ENCODE peak calls at places on chromosome 17, in four cellular contexts. M is HCT116, W is neural progenitor cell, S is MM.1S. P is an unnamed sample.
A peak's percentile ranks its signal among the peaks of the same experiment; 100 is the strongest.

GRCh38 chr17:12256380-12256995 is 235.8 kb downstream of the MAP2K4 start:
- DNase-seq in M (peak; percentile 37), W (peak; percentile 64), S (peak; percentile 15), P (peak; percentile 43)

GRCh38 chr17:16351831-16352230 is 1.4 kb downstream of the CENPV start:
- DNase-seq in M (no peak), W (no peak), S (no peak), P (no peak)

GRCh38 chr17:9557846-9558245 is 17.8 kb downstream of the STX8 start:
- DNase-seq in M (no peak), W (no peak), S (no peak), P (no peak)

GRCh38 chr17:50014471-50015088 is 19.6 kb upstream of the DLX3 start:
- DNase-seq in M (no peak), W (no peak), S (no peak), P (no peak)

GRCh38 chr17:78019367-78019975 is 61.0 kb downstream of the TNRC6C start:
- DNase-seq in M (peak; percentile 33), W (no peak), S (peak; percentile 55), P (peak; percentile 40)

GRCh38 chr17:8044819-8045810 is 6.3 kb downstream of the ALOX15B start:
- DNase-seq in M (no peak), W (no peak), S (no peak), P (no peak)

GRCh38 chr17:78997231-78997741 is 12.3 kb downstream of the CANT1 start:
- DNase-seq in M (no peak), W (no peak), S (no peak), P (peak; percentile 45)

GRCh38 chr17:77492446-77493237 is 351.9 kb downstream of the SEC14L1 start:
- DNase-seq in M (no peak), W (no peak), S (no peak), P (no peak)

GRCh38 chr17:12282056-12282455 is 261.4 kb downstream of the MAP2K4 start:
- DNase-seq in M (no peak), W (no peak), S (no peak), P (no peak)

GRCh38 chr17:38585056-38585804 is 20.5 kb downstream of the SRCIN1 start:
- DNase-seq in M (no peak), W (peak; percentile 61), S (no peak), P (no peak)

GRCh38 chr17:8221663-8222379 is 11.4 kb upstream of the AURKB start:
- DNase-seq in M (no peak), W (peak; percentile 89), S (peak; percentile 87), P (peak; percentile 60)

GRCh38 chr17:30905742-30906100 is 317 bp downstream of the TEFM start:
- DNase-seq in M (peak; percentile 36), W (no peak), S (no peak), P (peak; percentile 43)

GRCh38 chr17:38550661-38551060 is 55.1 kb downstream of the SRCIN1 start:
- DNase-seq in M (no peak), W (no peak), S (no peak), P (no peak)

GRCh38 chr17:31095239-31096105 is 695 bp downstream of the NF1 start:
- DNase-seq in M (no peak), W (peak; percentile 93), S (no peak), P (peak; percentile 85)

GRCh38 chr17:63178530-63178929 is 212.5 kb downstream of the TANC2 start:
- DNase-seq in M (no peak), W (no peak), S (no peak), P (no peak)

GRCh38 chr17:66476014-66476413 is 173.6 kb downstream of the PRKCA start:
- DNase-seq in M (no peak), W (no peak), S (no peak), P (no peak)

GRCh38 chr17:81453049-81453448 is 57.8 kb downstream of the BAHCC1 start:
- DNase-seq in M (no peak), W (no peak), S (no peak), P (no peak)

GRCh38 chr17:56727876-56728617 is 105.7 kb downstream of the C17orf67 start:
- DNase-seq in M (no peak), W (no peak), S (no peak), P (no peak)

GRCh38 chr17:850828-851759 is 68.9 kb downstream of the MRM3 start:
- DNase-seq in M (no peak), W (peak; percentile 54), S (no peak), P (peak; percentile 46)

GRCh38 chr17:32852811-32853210 is 24.1 kb downstream of the MYO1D start:
- DNase-seq in M (no peak), W (no peak), S (no peak), P (no peak)

GRCh38 chr17:28737316-28737715 is 6.5 kb upstream of the TRAF4 start:
- DNase-seq in M (no peak), W (no peak), S (no peak), P (no peak)

GRCh38 chr17:60442271-60443201 is 20.2 kb downstream of the CHCT1 start:
- DNase-seq in M (no peak), W (no peak), S (no peak), P (peak; percentile 10)

GRCh38 chr17:75428775-75429469 is 23.4 kb upstream of the GRB2 start:
- DNase-seq in M (no peak), W (no peak), S (no peak), P (no peak)

GRCh38 chr17:7634384-7634783 is 4.4 kb downstream of the SHBG start:
- DNase-seq in M (no peak), W (peak; percentile 77), S (no peak), P (peak; percentile 89)

GRCh38 chr17:75065562-75066151 is 18.6 kb downstream of the KCTD2 start:
- DNase-seq in M (no peak), W (no peak), S (peak; percentile 49), P (no peak)

GRCh38 chr17:75380750-75381149 is 24.7 kb downstream of the GRB2 start:
- DNase-seq in M (no peak), W (no peak), S (no peak), P (no peak)

GRCh38 chr17:76820039-76820438 is 48.2 kb upstream of the MGAT5B start:
- DNase-seq in M (no peak), W (no peak), S (no peak), P (peak; percentile 42)

GRCh38 chr17:49407981-49408501 is 6.6 kb downstream of the PHB1 start:
- DNase-seq in M (peak; percentile 50), W (peak; percentile 87), S (peak; percentile 81), P (peak; percentile 92)

GRCh38 chr17:59844884-59845594 is 47.7 kb downstream of the TUBD1 start:
- DNase-seq in M (no peak), W (no peak), S (no peak), P (no peak)

GRCh38 chr17:44747566-44747965 is 11.2 kb upstream of the ADAM11 start:
- DNase-seq in M (no peak), W (no peak), S (no peak), P (no peak)
- TF ChIP-seq EZH2phosphoT487 in M (no peak), W (no peak), S (no peak), P (no peak)

GRCh38 chr17:40459646-40460584 is 16.7 kb downstream of the IGFBP4 start:
- DNase-seq in M (no peak), W (no peak), S (no peak), P (peak; percentile 54)
- H3K4me1 ChIP-seq in M (no peaks in the 10 kb centered on the region), W (peaks cover 16% of the 10 kb centered on the region), S (no peaks in the 10 kb centered on the region), P (peaks cover 30% of the 10 kb centered on the region)

DNA sequence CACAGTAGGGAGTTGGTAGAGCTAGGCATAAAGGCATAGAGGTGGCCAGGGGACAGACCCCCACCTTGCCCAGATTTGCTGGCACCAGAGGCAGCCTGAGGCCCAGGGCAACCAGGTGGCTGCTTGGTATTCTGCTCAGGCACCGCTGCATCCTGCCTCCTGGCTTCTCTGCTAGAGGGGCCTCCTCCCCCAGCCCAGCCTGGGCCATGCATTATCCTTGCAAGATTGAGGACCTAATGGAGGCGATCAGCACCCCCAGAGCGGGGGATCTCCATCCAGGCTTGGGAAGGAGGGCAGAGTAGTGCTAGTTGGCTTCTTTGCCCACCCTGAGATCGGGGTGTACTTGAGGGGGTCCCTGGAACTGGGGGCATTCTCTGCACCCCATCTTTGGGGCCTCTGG is 23.8 kb downstream of the CDK5RAP3 start:
- DNase-seq in M (no peak), W (peak; percentile 45), S (no peak), P (no peak)
- H3K27ac ChIP-seq in M (no peak overlapping the region), W (peak overlapping the region; percentile 88), S (no peak overlapping the region), P (no peak overlapping the region)

GRCh38 chr17:35432176-35433074 is at the start of gene SLFN12:
- DNase-seq in M (no peak), W (peak; percentile 26), S (peak; percentile 82), P (no peak)
- TF ChIP-seq EZH2phosphoT487 in M (no peak), W (no peak), S (no peak), P (no peak)

GRCh38 chr17:42117397-42118125 is 3.6 kb downstream of the KAT2A start:
- DNase-seq in M (no peak), W (no peak), S (no peak), P (no peak)

GRCh38 chr17:42118545-42118944 is 2.6 kb downstream of the KAT2A start:
- DNase-seq in M (peak; percentile 13), W (peak; percentile 44), S (peak; percentile 41), P (peak; percentile 56)

GRCh38 chr17:42118126-42118510 is 3.0 kb downstream of the KAT2A start:
- DNase-seq in M (no peak), W (no peak), S (no peak), P (no peak)

GRCh38 chr17:42120161-42121065 is 754 bp downstream of the KAT2A start:
- DNase-seq in M (no peak), W (peak; percentile 79), S (no peak), P (peak; percentile 91)

DNA sequence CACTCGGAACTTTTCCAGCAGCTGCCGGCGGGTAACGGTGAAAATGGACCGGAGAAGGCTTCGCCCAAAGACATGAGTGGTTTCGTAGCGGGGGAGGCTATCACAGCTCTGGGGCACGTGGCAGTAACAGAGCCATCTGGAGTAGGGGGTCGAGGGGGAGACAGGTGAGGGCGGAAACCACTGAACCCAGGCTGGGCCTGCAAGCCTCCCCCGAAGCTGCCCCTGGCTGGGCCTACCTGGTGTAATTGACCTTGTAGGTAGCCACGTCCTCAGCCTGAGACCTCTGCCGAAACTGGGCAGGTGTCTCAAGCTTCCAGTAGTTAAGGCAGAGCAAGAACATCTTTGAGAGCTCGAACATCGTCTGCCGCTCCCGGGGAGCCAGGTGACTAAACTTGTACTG is 1.9 kb downstream of the KAT2A start:
- DNase-seq in M (no peak), W (no peak), S (no peak), P (no peak)
- H3K4me1 ChIP-seq in M (peaks cover 5% of the 10 kb centered on the region), W (peaks cover 16% of the 10 kb centered on the region), S (peaks cover 27% of the 10 kb centered on the region), P (no peaks in the 10 kb centered on the region)

GRCh38 chr17:17413821-17414220 is 63.0 kb upstream of the MED9 start:
- DNase-seq in M (no peak), W (no peak), S (no peak), P (no peak)
- H3K27ac ChIP-seq in M (no peak overlapping the region), W (no peak overlapping the region), S (no peak overlapping the region), P (no peak overlapping the region)

DNA sequence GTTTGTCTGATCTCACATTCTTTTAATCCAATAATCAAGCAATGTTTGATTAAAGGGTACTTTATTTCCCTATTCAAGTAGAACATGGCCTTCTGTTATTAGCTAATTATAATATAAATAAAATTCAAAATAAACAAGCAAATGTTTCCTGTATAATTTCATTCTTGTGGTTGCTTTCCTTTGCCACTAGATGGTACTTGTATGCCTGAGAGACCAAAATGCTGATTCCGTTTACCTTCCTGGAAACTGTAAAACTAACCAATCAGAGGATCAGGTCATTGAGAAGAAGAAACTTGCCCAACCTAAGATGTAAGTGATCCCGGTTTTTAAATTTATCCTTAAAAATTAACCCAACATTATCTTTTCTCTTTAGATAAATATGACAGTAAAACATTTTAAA is 8.1 kb upstream of the ABCA5 start:
- DNase-seq in M (peak; percentile 69), W (no peak), S (peak; percentile 73), P (peak; percentile 36)
- TF ChIP-seq EZH2phosphoT487 in M (no peak), W (no peak), S (no peak), P (no peak)